ENCODE peak calls at places on chromosomes 5 and 9, in four cellular contexts. A is K562, V is HepG2, C is HCT116. S is an unnamed sample.

GRCh38 chr9:126613656-126614055 is at the start of gene LMX1B:
- DNase-seq in A (no peak), V (no peak), C (peak; percentile 63), S (no peak)

GRCh38 chr5:10233505-10233904 is 16.2 kb downstream of the ATPSCKMT start:
- DNase-seq in A (peak; percentile 62), V (peak; percentile 37), C (peak; percentile 75), S (no peak)

GRCh38 chr5:32504923-32505596 is 60.5 kb upstream of the ZFR start:
- DNase-seq in A (peak; percentile 44), V (no peak), C (no peak), S (no peak)

GRCh38 chr9:115193777-115194176 is 75.8 kb upstream of the TNC start:
- DNase-seq in A (no peak), V (no peak), C (no peak), S (no peak)

GRCh38 chr5:148788636-148789035 is 37.8 kb upstream of the ADRB2 start:
- DNase-seq in A (no peak), V (no peak), C (no peak), S (no peak)

GRCh38 chr5:143931986-143932385 is 120.0 kb downstream of the HMHB1 start:
- DNase-seq in A (no peak), V (no peak), C (no peak), S (no peak)

GRCh38 chr5:34977934-34978616 is 48.7 kb downstream of the DNAJC21 start:
- DNase-seq in A (no peak), V (no peak), C (no peak), S (no peak)

GRCh38 chr5:145495741-145496140 is 339.4 kb downstream of the PRELID2 start:
- DNase-seq in A (no peak), V (peak; percentile 2), C (peak; percentile 89), S (no peak)

GRCh38 chr9:128007566-128008138 is 26.9 kb upstream of the EEIG1 start:
- DNase-seq in A (peak; percentile 87), V (peak; percentile 45), C (peak; percentile 63), S (peak; percentile 86)

GRCh38 chr9:79395691-79396558 is 175.8 kb upstream of the TLE4 start:
- DNase-seq in A (no peak), V (no peak), C (no peak), S (no peak)

GRCh38 chr5:9094582-9094981 is 451.3 kb downstream of the SEMA5A start:
- DNase-seq in A (no peak), V (no peak), C (no peak), S (no peak)

GRCh38 chr5:38426493-38426892 is 130.0 kb downstream of the LIFR start:
- DNase-seq in A (no peak), V (no peak), C (no peak), S (no peak)

GRCh38 chr9:112489039-112489546 is 2.5 kb downstream of the KIAA1958 start:
- DNase-seq in A (peak; percentile 29), V (peak; percentile 46), C (no peak), S (no peak)

GRCh38 chr5:38821679-38822078 is 24.1 kb upstream of the OSMR start:
- DNase-seq in A (no peak), V (no peak), C (no peak), S (no peak)

GRCh38 chr5:53971566-53971965 is 338.8 kb downstream of the ARL15 start:
- DNase-seq in A (no peak), V (no peak), C (no peak), S (no peak)

GRCh38 chr9:105259731-105260612 is 15.5 kb downstream of the SLC44A1 start:
- DNase-seq in A (no peak), V (no peak), C (no peak), S (no peak)

GRCh38 chr5:59067976-59068651 is 485.2 kb downstream of the RAB3C start:
- DNase-seq in A (no peak), V (no peak), C (no peak), S (no peak)

GRCh38 chr9:88503101-88503844 is 31.7 kb upstream of the NXNL2 start:
- DNase-seq in A (no peak), V (no peak), C (no peak), S (no peak)

GRCh38 chr5:61059499-61059898 is 102.8 kb downstream of the SMIM15 start:
- DNase-seq in A (no peak), V (no peak), C (no peak), S (no peak)

GRCh38 chr5:75089137-75089536 is 36.8 kb upstream of the GCNT4 start:
- DNase-seq in A (no peak), V (no peak), C (no peak), S (no peak)

GRCh38 chr9:35658144-35658893 is at the start of gene CCDC107:
- DNase-seq in A (peak; percentile 78), V (peak; percentile 70), C (no peak), S (peak; percentile 65)

GRCh38 chr5:37660319-37660718 is 179.5 kb downstream of the GDNF start:
- DNase-seq in A (no peak), V (no peak), C (no peak), S (no peak)

GRCh38 chr9:100087218-100087617 is 11.6 kb downstream of the ERP44 start:
- DNase-seq in A (no peak), V (no peak), C (no peak), S (no peak)

GRCh38 chr9:122642226-122642625 is 15.2 kb downstream of the OR1B1 start:
- DNase-seq in A (peak; percentile 12), V (no peak), C (no peak), S (no peak)

GRCh38 chr5:170467000-170467707 is 36.7 kb upstream of the KCNIP1 start:
- DNase-seq in A (peak; percentile 3), V (no peak), C (no peak), S (no peak)

GRCh38 chr5:53482717-53483638 is 2.5 kb downstream of the FST start:
- DNase-seq in A (peak; percentile 44), V (peak; percentile 89), C (no peak), S (peak; percentile 28)

GRCh38 chr5:111742166-111742565 is 14.8 kb downstream of the NREP start:
- DNase-seq in A (no peak), V (no peak), C (no peak), S (no peak)

GRCh38 chr5:174549254-174549653 is 175.1 kb upstream of the MSX2 start:
- DNase-seq in A (no peak), V (no peak), C (no peak), S (no peak)

GRCh38 chr5:122985954-122986721 is 50.4 kb downstream of the PPIC start:
- DNase-seq in A (no peak), V (no peak), C (no peak), S (no peak)

GRCh38 chr9:101400120-101400519 is 1.5 kb downstream of the ZNF189 start:
- DNase-seq in A (peak; percentile 39), V (no peak), C (no peak), S (no peak)

GRCh38 chr9:35172878-35173277 is 11.1 kb downstream of the UNC13B start:
- DNase-seq in A (no peak), V (no peak), C (no peak), S (no peak)

GRCh38 chr5:134445841-134446818 is 34.4 kb upstream of the CDKN2AIPNL start:
- DNase-seq in A (no peak), V (no peak), C (no peak), S (no peak)

GRCh38 chr9:33132249-33132772 is 34.8 kb downstream of the B4GALT1 start:
- DNase-seq in A (no peak), V (no peak), C (no peak), S (no peak)

GRCh38 chr5:158660726-158661125 is 439.0 kb downstream of the EBF1 start:
- DNase-seq in A (no peak), V (no peak), C (no peak), S (no peak)

GRCh38 chr9:87336407-87336806 is 161.3 kb upstream of the DAPK1 start:
- DNase-seq in A (peak; percentile 50), V (peak; percentile 46), C (no peak), S (no peak)

GRCh38 chr5:141272906-141273305 is 27.7 kb downstream of the PCDHB15 start:
- DNase-seq in A (peak; percentile 11), V (no peak), C (no peak), S (no peak)

GRCh38 chr9:100600511-100601079 is 22.7 kb downstream of the CAVIN4 start:
- DNase-seq in A (peak; percentile 67), V (no peak), C (no peak), S (no peak)

DNA sequence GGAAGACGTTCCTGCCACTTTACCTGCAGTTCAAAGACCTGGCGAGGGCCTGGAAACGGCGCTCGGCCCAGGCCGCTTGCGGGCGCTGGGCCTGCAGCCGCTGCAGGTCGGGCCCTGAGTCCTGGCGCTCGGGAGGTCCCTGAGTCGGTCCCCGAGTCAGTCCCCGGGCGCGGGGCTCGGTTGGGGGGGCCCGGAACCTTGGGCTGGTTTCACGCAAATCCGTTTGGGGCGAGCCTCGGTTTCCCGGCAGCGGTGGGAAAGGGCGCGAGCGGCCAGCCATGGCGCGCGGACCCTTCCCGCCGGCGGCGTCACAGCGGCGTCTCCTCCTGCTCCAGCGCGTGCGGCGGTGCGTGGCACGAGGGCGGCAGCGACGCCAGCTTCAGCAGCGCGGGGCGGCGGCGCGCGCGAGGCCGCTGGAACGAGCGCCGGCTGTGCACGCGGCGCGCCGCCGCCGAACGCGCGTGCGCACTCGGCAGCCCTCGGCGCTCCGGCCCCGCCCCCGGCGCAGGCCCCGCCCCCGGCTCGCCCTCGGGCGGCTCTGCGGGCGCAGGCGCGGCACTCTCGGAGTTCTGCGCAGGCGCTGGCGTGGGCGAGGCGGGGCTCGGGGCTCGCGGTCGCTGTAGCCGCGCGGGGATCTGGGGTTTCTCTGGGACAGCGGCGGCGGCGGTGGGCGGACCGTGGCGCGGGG is 29.8 kb downstream of the EXOC3 start:
- DNase-seq in A (peak; percentile 91), V (peak; percentile 52), C (peak; percentile 54), S (peak; percentile 74)
- TF ChIP-seq POLR2AphosphoS5 in A (peak; percentile 59), V (peak; percentile 66), C (peak; percentile 96), S (peak; percentile 51)

DNA sequence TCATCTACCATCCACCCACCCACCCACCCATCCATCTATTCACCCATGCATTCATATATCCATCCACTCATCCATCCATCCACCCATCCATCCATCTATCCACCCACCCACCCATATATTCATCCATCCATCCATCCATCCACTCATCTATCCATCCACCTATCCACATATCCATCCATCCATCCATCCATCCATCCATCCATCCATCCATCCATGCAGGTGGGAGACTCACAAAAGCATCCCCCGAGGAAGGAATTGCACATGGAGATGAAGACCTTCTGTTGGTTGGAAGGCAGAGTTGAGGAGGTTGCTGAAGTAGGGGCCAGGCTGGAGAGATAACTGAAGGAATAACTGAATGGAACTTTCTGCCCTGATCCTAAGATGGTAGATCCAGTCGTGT is 126.9 kb downstream of the RGS3 start:
- DNase-seq in A (no peak), V (no peak), C (no peak), S (no peak)
- H3K27ac ChIP-seq in A (no peak overlapping the region), V (no peak overlapping the region), C (no peak overlapping the region), S (no peak overlapping the region)

GRCh38 chr5:137754236-137754960 is at the start of gene HNRNPA0:
- DNase-seq in A (peak; percentile 98), V (peak; percentile 92), C (peak; percentile 95), S (peak; percentile 89)
- TF ChIP-seq REST in A (peak; percentile 36), V (peak; percentile 58), C (no peak), S (peak; percentile 62)

DNA sequence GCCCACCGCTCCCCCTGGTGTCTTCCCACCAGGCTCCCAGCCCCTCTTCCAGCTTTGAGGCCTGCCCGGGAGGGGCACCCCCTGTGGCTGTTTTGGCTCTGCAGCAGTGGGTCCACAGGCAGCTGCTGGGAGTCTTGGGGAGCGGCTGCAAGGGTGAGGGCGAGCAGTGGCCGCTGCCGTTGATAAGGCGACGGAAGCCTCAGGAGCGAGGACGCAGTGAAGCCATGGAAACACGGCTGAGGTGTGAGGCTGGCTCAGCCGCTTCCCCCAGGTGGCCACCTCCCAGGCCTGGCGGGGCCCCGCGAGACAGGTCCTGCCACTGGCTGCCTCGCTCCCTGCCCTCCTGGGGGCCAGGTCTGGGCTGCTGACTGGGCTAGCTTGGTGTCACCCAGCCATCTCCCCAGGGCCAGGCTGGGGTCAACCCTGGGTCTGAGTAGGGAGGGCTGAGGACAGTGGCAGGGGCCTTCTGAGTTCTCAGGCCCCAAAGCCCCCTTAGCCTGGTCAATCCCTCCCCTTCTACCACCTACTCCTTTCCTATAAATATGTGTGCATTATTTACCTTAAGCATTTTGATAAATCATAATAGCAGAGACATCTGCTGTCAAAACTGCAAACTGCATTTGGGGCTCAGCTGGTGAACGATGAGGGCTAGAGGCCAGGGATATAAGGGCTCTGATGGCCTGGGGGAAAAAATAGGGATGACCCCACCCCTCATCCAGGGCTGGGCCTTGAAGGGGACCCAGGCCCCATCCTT is 41.7 kb downstream of the CXXC5 start:
- DNase-seq in A (peak; percentile 86), V (no peak), C (no peak), S (no peak)
- TF ChIP-seq POLR2AphosphoS5 in A (no peak), V (no peak), C (peak; percentile 27), S (no peak)